ENCODE peak calls at places on chromosomes 2 and 18, in nine cellular contexts. R, J, Y, Q, F, T, E, W and S are unnamed samples.

GRCh38 chr2:44772670-44773378 is 168.7 kb upstream of the SIX3 start:
- DNase-seq in R (no peak), J (no peak), Y (no peak), Q (no peak), F (peak), T (no peak), E (no peak), W (peak), S (no peak)

GRCh38 chr2:218329027-218329825 is 27.4 kb upstream of the CATIP start:
- DNase-seq in R (no peak), J (no peak), Y (no peak), Q (no peak), F (no peak), T (no peak), E (no peak), W (no peak), S (no peak)

GRCh38 chr2:84912984-84913383 is 7.5 kb downstream of the TMSB10 start:
- DNase-seq in R (no peak), J (no peak), Y (no peak), Q (no peak), F (no peak), T (no peak), E (no peak), W (no peak), S (no peak)

GRCh38 chr2:101175991-101176390 is 24.8 kb upstream of the TBC1D8 start:
- DNase-seq in R (no peak), J (no peak), Y (peak), Q (no peak), F (no peak), T (no peak), E (no peak), W (no peak), S (no peak)

GRCh38 chr2:56185582-56186046 is 1.8 kb downstream of the CCDC85A start:
- DNase-seq in R (no peak), J (no peak), Y (peak), Q (peak), F (peak), T (peak), E (no peak), W (no peak), S (peak)

GRCh38 chr2:111702119-111702808 is 181.7 kb downstream of the ANAPC1 start:
- DNase-seq in R (peak), J (peak), Y (peak), Q (peak), F (peak), T (peak), E (peak), W (peak), S (peak)

GRCh38 chr2:171404258-171404657 is 29.5 kb downstream of the METTL8 start:
- DNase-seq in R (peak), J (no peak), Y (peak), Q (no peak), F (no peak), T (no peak), E (no peak), W (no peak), S (peak)

GRCh38 chr2:64945973-64946736 is 43.0 kb upstream of the SLC1A4 start:
- DNase-seq in R (no peak), J (peak), Y (no peak), Q (no peak), F (peak), T (no peak), E (peak), W (no peak), S (no peak)

GRCh38 chr2:200944467-200945394 is 18.7 kb downstream of the ORC2 start:
- DNase-seq in R (peak), J (no peak), Y (peak), Q (no peak), F (no peak), T (peak), E (no peak), W (no peak), S (peak)

GRCh38 chr18:68053290-68053689 is 536.8 kb upstream of the DSEL start:
- DNase-seq in R (no peak), J (no peak), Y (no peak), Q (no peak), F (no peak), T (no peak), E (no peak), W (no peak), S (peak)

GRCh38 chr18:31563778-31564177 is 27.9 kb upstream of the TTR start:
- DNase-seq in R (no peak), J (no peak), Y (peak), Q (no peak), F (no peak), T (no peak), E (no peak), W (peak), S (peak)

GRCh38 chr2:72982219-72982618 is 64.9 kb downstream of the EMX1 start:
- DNase-seq in R (no peak), J (no peak), Y (peak), Q (no peak), F (no peak), T (no peak), E (no peak), W (no peak), S (peak)

GRCh38 chr2:128380061-128380889 is 61.6 kb upstream of the HS6ST1 start:
- DNase-seq in R (no peak), J (no peak), Y (no peak), Q (no peak), F (no peak), T (no peak), E (no peak), W (no peak), S (no peak)

GRCh38 chr18:45412577-45412976 is 202.7 kb upstream of the SLC14A2 start:
- DNase-seq in R (no peak), J (no peak), Y (peak), Q (no peak), F (no peak), T (no peak), E (no peak), W (no peak), S (no peak)

GRCh38 chr18:45416168-45416567 is 199.1 kb upstream of the SLC14A2 start:
- DNase-seq in R (no peak), J (no peak), Y (no peak), Q (peak), F (peak), T (peak), E (no peak), W (peak), S (no peak)

GRCh38 chr18:45415614-45416013 is 199.7 kb upstream of the SLC14A2 start:
- DNase-seq in R (no peak), J (no peak), Y (no peak), Q (peak), F (no peak), T (no peak), E (no peak), W (no peak), S (no peak)

GRCh38 chr18:45409971-45410370 is 205.3 kb upstream of the SLC14A2 start:
- DNase-seq in R (no peak), J (no peak), Y (no peak), Q (no peak), F (no peak), T (no peak), E (no peak), W (no peak), S (no peak)

GRCh38 chr18:45413180-45413836 is 202.0 kb upstream of the SLC14A2 start:
- DNase-seq in R (no peak), J (no peak), Y (peak), Q (no peak), F (no peak), T (no peak), E (no peak), W (no peak), S (no peak)
- TF ChIP-seq EZH2phosphoT487 in R (no peak), J (no peak), Y (no peak), Q (no peak), F (no peak), T (no peak), E (no peak), W (no peak), S (no peak)

GRCh38 chr2:152647417-152648010 is 69.7 kb downstream of the PRPF40A start:
- DNase-seq in R (no peak), J (no peak), Y (peak), Q (peak), F (peak), T (peak), E (no peak), W (no peak), S (no peak)
- TF ChIP-seq EZH2phosphoT487 in R (no peak), J (no peak), Y (no peak), Q (no peak), F (no peak), T (no peak), E (no peak), W (no peak), S (no peak)

GRCh38 chr2:51120754-51121280 is 88.9 kb upstream of the NRXN1 start:
- DNase-seq in R (no peak), J (no peak), Y (no peak), Q (no peak), F (no peak), T (no peak), E (no peak), W (no peak), S (peak)
- TF ChIP-seq EZH2phosphoT487 in R (no peak), J (no peak), Y (no peak), Q (no peak), F (no peak), T (no peak), E (no peak), W (no peak), S (no peak)

DNA sequence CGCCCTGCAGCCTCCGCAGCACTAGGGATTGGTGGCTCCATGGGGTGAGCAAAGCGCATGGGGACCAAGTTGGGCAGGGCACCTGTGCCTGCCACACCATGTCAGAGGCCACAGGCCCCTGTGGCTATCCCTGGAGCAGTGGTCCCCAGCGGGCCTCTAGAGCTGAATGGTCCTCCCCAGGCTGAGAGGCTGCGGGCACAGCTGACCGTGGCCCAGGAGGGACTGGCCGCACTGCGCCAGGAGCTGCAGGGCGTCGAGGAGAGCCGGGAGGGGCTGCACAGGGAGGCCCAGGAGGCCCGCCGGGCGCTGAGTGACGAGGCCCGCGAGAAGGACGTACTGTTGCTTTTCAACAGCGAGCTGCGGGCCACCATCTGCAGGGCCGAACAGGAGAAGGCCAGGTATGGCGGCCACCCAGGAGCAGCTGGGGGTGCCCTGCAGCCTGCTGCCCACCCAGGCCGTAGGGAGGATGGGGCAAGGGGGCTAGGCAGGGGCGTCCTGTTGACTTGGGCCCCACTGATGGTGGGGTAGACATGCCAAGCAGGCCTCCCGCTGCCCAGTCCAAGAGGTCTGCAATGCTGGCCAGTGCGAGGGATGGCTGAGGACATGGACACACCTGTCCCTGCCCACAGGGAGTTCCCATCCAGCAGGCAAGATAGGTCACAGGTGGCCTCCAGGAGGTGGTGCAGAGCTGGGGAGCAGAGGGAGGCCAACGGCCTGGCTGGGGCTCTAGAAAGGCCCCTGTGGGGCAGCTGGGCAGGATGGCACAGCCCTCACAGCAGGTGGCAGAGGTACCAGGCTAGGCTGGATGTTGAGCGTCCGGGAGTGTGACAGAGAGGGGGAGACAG is 34.8 kb upstream of the SNED1 start:
- DNase-seq in R (no peak), J (no peak), Y (no peak), Q (no peak), F (no peak), T (no peak), E (no peak), W (peak), S (no peak)
- TF ChIP-seq EZH2phosphoT487 in R (no peak), J (no peak), Y (no peak), Q (no peak), F (no peak), T (no peak), E (no peak), W (no peak), S (no peak)